ENCODE peak calls at places on chromosomes 12 and 14, in nine cellular contexts. U is CD4-positive, alpha-beta T cell; X is K562; A is lung; S is CD8-positive, alpha-beta memory T cell; D is cardiac muscle cell; K is transverse colon; R is heart left ventricle; L is fibroblast of lung. P is an unnamed sample.

GRCh38 chr14:86055512-86055911 is 525.6 kb downstream of the FLRT2 start:
- DNase-seq in R (no peak), K (no peak), L (peak; percentile 31), S (no peak), X (no peak), U (no peak), D (peak; percentile 2), A (no peak), P (no peak)

GRCh38 chr12:91406920-91407341 is 224.3 kb upstream of the DCN start:
- DNase-seq in S (no peak), D (peak; percentile 30), A (no peak), K (peak; percentile 10), R (no peak), L (no peak), X (no peak), U (no peak), P (no peak)

GRCh38 chr12:40587970-40588369 is 104.3 kb upstream of the CNTN1 start:
- DNase-seq in S (no peak), R (no peak), U (no peak), A (no peak), L (no peak), D (no peak), X (no peak), K (no peak), P (no peak)

GRCh38 chr12:2456813-2457186 is 338.0 kb upstream of the FKBP4 start:
- DNase-seq in K (no peak), D (no peak), S (no peak), X (no peak), L (no peak), A (peak; percentile 51), U (no peak), R (no peak), P (no peak)

GRCh38 chr12:51131745-51132521 is 41.0 kb downstream of the TFCP2 start:
- DNase-seq in D (no peak), U (no peak), R (no peak), K (no peak), L (no peak), S (no peak), A (no peak), X (no peak), P (no peak)

GRCh38 chr14:95480109-95480886 is 36.2 kb downstream of the SYNE3 start:
- DNase-seq in D (peak; percentile 28), X (no peak), L (peak; percentile 71), S (peak; percentile 69), U (no peak), A (peak; percentile 41), R (peak; percentile 86), K (peak; percentile 38), P (peak; percentile 72)

GRCh38 chr12:51592034-51592705 is 1.1 kb downstream of the SCN8A start:
- DNase-seq in X (no peak), U (no peak), A (no peak), K (no peak), R (no peak), D (no peak), L (peak; percentile 55), S (no peak), P (no peak)

GRCh38 chr14:53093206-53093605 is 59.9 kb downstream of the DDHD1 start:
- DNase-seq in X (no peak), L (peak; percentile 77), K (no peak), U (no peak), S (no peak), R (no peak), D (peak; percentile 47), A (no peak), P (no peak)

GRCh38 chr12:55499810-55500252 is 7.7 kb downstream of the OR6C68 start:
- DNase-seq in S (no peak), X (peak; percentile 16), U (no peak), L (no peak), A (no peak), R (no peak), D (no peak), K (no peak), P (no peak)

GRCh38 chr12:116053479-116054195 is 223.9 kb downstream of the MED13L start:
- DNase-seq in R (peak; percentile 35), U (no peak), A (peak; percentile 50), L (peak; percentile 95), X (no peak), K (peak; percentile 23), D (peak; percentile 97), S (no peak), P (peak; percentile 49)

GRCh38 chr14:60350366-60350720 is 101.3 kb downstream of the PPM1A start:
- DNase-seq in U (no peak), L (no peak), S (no peak), R (no peak), X (peak; percentile 9), A (no peak), D (peak; percentile 13), K (no peak), P (no peak)

GRCh38 chr14:98350213-98350612 is 921.8 kb downstream of the BCL11B start:
- DNase-seq in U (no peak), R (no peak), L (no peak), A (no peak), X (no peak), D (no peak), K (no peak), S (no peak), P (no peak)
- H3K9me3 ChIP-seq in U (no peaks in the 10 kb centered on the region), R (no peaks in the 10 kb centered on the region), L (no peaks in the 10 kb centered on the region), A (no peaks in the 10 kb centered on the region), X (no peaks in the 10 kb centered on the region), D (no peaks in the 10 kb centered on the region), K (no peaks in the 10 kb centered on the region), S (no peaks in the 10 kb centered on the region), P (no peaks in the 10 kb centered on the region)

GRCh38 chr12:133057446-133057845 is 20.1 kb downstream of the ZNF84 start:
- DNase-seq in R (no peak), X (no peak), S (no peak), D (no peak), A (no peak), L (peak; percentile 25), K (no peak), U (no peak), P (no peak)
- H3K9me3 ChIP-seq in R (peaks cover 100% of the 10 kb centered on the region), X (peaks cover 59% of the 10 kb centered on the region), S (peaks cover 74% of the 10 kb centered on the region), D (peaks cover 48% of the 10 kb centered on the region), A (peaks cover 27% of the 10 kb centered on the region), L (peaks cover 16% of the 10 kb centered on the region), K (peaks cover 94% of the 10 kb centered on the region), U (peaks cover 82% of the 10 kb centered on the region), P (peaks cover 10% of the 10 kb centered on the region)

DNA sequence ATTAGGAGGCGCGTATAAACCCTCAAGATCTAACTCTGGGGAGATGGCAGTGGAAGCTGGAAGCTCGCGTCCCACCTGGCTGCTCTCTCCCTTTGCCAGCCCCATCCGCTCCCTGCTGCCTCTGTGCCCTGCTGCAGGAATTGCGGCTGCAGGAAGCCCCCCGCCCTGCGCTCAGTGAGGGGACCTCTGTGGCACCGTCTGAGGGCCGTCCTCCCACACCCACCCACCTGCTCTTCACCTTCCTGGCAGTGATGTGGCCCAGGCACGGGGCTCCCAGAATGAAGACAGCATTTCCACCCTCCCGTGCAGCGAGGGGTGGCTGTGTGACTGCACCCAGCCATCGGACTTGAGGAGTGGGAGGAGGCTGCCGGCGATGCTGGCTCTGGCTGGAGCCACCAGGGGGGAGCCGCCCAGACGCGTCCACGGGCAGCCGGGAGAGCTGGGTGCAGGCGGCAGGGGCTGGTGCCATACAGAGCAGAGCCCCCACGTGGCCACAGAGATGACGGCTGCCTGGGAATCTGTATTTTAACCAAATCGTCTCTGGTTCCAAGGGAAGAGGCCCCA is 28.3 kb upstream of the GALNT9 start:
- DNase-seq in R (no peak), S (peak; percentile 31), K (no peak), U (no peak), X (no peak), A (no peak), D (no peak), L (no peak), P (no peak)
- H3K9me3 ChIP-seq in R (no peaks in the 10 kb centered on the region), S (no peaks in the 10 kb centered on the region), K (no peaks in the 10 kb centered on the region), U (no peaks in the 10 kb centered on the region), X (no peaks in the 10 kb centered on the region), A (peaks cover 3% of the 10 kb centered on the region), D (no peaks in the 10 kb centered on the region), L (no peaks in the 10 kb centered on the region), P (no peaks in the 10 kb centered on the region)

GRCh38 chr14:100857196-100857922 is 31.4 kb downstream of the MEG3 start:
- DNase-seq in L (no peak), R (no peak), K (no peak), U (no peak), S (no peak), A (no peak), X (no peak), D (no peak), P (no peak)
- H3K9me3 ChIP-seq in L (no peaks in the 10 kb centered on the region), R (no peaks in the 10 kb centered on the region), K (no peaks in the 10 kb centered on the region), U (no peaks in the 10 kb centered on the region), S (no peaks in the 10 kb centered on the region), A (peaks cover 3% of the 10 kb centered on the region), X (no peaks in the 10 kb centered on the region), D (no peaks in the 10 kb centered on the region), P (no peaks in the 10 kb centered on the region)

DNA sequence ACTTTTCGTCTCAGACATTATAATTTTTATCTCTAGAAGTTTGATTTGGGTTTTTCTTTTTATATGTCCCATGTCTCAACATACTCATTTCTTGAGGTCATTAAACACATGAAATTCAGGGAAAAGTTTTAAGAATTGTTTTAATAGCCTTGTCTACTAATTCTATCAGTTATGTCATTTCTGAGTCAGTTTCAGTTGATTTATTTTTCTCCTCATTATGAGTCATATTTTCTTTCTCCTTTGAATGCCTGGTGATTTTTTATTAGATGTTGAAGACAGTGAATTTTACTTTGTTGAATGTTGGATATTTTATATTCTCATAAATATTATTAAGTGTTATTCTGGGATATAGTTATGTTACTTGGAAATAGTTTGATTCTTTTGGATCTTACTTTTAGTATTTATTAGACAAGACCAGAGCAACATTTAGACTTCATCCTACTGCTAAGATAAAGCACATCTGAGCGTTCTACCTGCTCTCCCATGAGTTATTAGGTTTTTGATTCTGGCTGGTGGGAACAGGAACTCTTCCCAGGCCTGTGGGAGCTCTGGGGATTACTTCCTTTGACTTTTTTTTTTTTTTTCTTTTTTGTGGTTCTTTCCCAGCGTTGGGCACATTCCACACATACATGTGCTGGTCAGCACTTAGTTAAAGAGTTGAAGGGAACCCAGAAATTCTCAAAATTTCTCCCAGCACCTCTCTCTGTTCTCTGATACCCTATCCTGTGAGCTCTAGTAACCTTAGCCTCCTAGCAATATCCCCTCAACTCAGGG is 1157.7 kb downstream of the BCL11B start:
- DNase-seq in D (no peak), X (no peak), S (no peak), U (no peak), K (no peak), L (no peak), R (no peak), A (no peak), P (no peak)
- H3K9me3 ChIP-seq in D (no peaks in the 10 kb centered on the region), X (no peaks in the 10 kb centered on the region), S (no peaks in the 10 kb centered on the region), U (no peaks in the 10 kb centered on the region), K (no peaks in the 10 kb centered on the region), L (no peaks in the 10 kb centered on the region), R (no peaks in the 10 kb centered on the region), A (peaks cover under 1% of the 10 kb centered on the region), P (no peaks in the 10 kb centered on the region)

GRCh38 chr14:62468946-62469345 is 576.3 kb downstream of the KCNH5 start:
- DNase-seq in S (no peak), K (no peak), U (no peak), L (no peak), R (no peak), X (no peak), D (no peak), A (no peak), P (no peak)

DNA sequence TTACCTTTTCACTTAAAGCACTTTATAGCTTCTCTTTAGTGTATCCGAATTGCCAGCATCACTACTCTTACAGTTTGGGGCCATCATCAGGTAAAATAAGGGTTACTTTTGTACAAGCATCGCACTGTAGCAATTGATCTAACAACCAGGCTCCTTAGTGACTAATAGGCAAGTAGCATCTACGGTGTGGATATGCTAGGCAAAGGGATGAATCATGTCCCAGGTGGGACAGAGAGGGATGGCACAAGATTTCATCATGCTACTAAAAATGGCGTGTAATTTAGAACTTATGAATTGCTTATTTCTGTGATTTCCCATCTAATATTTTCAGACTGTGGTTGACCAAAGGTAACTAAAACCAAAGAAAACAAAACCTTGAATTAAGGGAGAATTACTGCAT is 582.3 kb downstream of the KCNH5 start:
- DNase-seq in L (peak; percentile 71), A (no peak), X (no peak), R (no peak), S (no peak), U (no peak), D (no peak), K (no peak), P (no peak)
- H3K9me3 ChIP-seq in L (no peaks in the 10 kb centered on the region), A (no peaks in the 10 kb centered on the region), X (no peaks in the 10 kb centered on the region), R (no peaks in the 10 kb centered on the region), S (no peaks in the 10 kb centered on the region), U (no peaks in the 10 kb centered on the region), D (no peaks in the 10 kb centered on the region), K (no peaks in the 10 kb centered on the region), P (no peaks in the 10 kb centered on the region)